ENCODE peak calls at places on chromosome 16, in ten cellular contexts. One of them, this sample, is unnamed.

GRCh38 chr16:2960183-2961010 is 3.7 kb upstream of the KREMEN2 start:
- DNase-seq in smooth muscle cell of the brain vasculature: no peak
- DNase-seq in AG04450: no peak
- DNase-seq in spleen: no peak
- DNase-seq in nephron progenitor cell: no peak
- DNase-seq in AG04449: no peak
- DNase-seq in H9: peak; percentile 27
- DNase-seq in aorta: no peak
- DNase-seq in T-helper 2 cell: no peak
- DNase-seq in kidney glomerular epithelial cell: no peak
- DNase-seq in this sample: no peak

GRCh38 chr16:67845291-67846062 is 1.3 kb upstream of the NUTF2 start:
- DNase-seq in kidney glomerular epithelial cell: no peak
- DNase-seq in spleen: no peak
- DNase-seq in T-helper 2 cell: no peak
- DNase-seq in smooth muscle cell of the brain vasculature: no peak
- DNase-seq in AG04450: no peak
- DNase-seq in aorta: no peak
- DNase-seq in AG04449: no peak
- DNase-seq in H9: no peak
- DNase-seq in nephron progenitor cell: no peak
- DNase-seq in this sample: no peak

GRCh38 chr16:70402916-70403659 is 35.8 kb downstream of the ST3GAL2 start:
- DNase-seq in H9: no peak
- DNase-seq in aorta: no peak
- DNase-seq in nephron progenitor cell: no peak
- DNase-seq in spleen: no peak
- DNase-seq in T-helper 2 cell: no peak
- DNase-seq in AG04450: no peak
- DNase-seq in AG04449: no peak
- DNase-seq in kidney glomerular epithelial cell: no peak
- DNase-seq in smooth muscle cell of the brain vasculature: no peak
- DNase-seq in this sample: no peak

GRCh38 chr16:2156025-2156848 is 655 bp downstream of the TRAF7 start:
- DNase-seq in nephron progenitor cell: peak; percentile 44
- DNase-seq in H9: no peak
- DNase-seq in kidney glomerular epithelial cell: peak; percentile 15
- DNase-seq in smooth muscle cell of the brain vasculature: no peak
- DNase-seq in T-helper 2 cell: no peak
- DNase-seq in spleen: peak; percentile 90
- DNase-seq in AG04450: no peak
- DNase-seq in aorta: peak; percentile 58
- DNase-seq in AG04449: no peak
- DNase-seq in this sample: no peak

GRCh38 chr16:1929105-1929504 is 10.9 kb upstream of the HS3ST6 start:
- DNase-seq in H9: no peak
- DNase-seq in aorta: no peak
- DNase-seq in T-helper 2 cell: no peak
- DNase-seq in spleen: no peak
- DNase-seq in kidney glomerular epithelial cell: no peak
- DNase-seq in AG04449: no peak
- DNase-seq in nephron progenitor cell: no peak
- DNase-seq in smooth muscle cell of the brain vasculature: no peak
- DNase-seq in AG04450: no peak
- DNase-seq in this sample: no peak

GRCh38 chr16:70736454-70737376 is 50.9 kb upstream of the MTSS2 start:
- DNase-seq in AG04449: no peak
- DNase-seq in kidney glomerular epithelial cell: no peak
- DNase-seq in nephron progenitor cell: no peak
- DNase-seq in smooth muscle cell of the brain vasculature: no peak
- DNase-seq in T-helper 2 cell: no peak
- DNase-seq in H9: no peak
- DNase-seq in AG04450: no peak
- DNase-seq in spleen: no peak
- DNase-seq in aorta: peak; percentile 48
- DNase-seq in this sample: no peak

GRCh38 chr16:88809068-88809675 is 2.6 kb downstream of the APRT start:
- DNase-seq in AG04449: no peak
- DNase-seq in AG04450: no peak
- DNase-seq in spleen: no peak
- DNase-seq in smooth muscle cell of the brain vasculature: no peak
- DNase-seq in kidney glomerular epithelial cell: no peak
- DNase-seq in nephron progenitor cell: no peak
- DNase-seq in H9: no peak
- DNase-seq in T-helper 2 cell: no peak
- DNase-seq in aorta: no peak
- DNase-seq in this sample: no peak

GRCh38 chr16:2924901-2925820 is 13.4 kb downstream of the FLYWCH1 start:
- DNase-seq in spleen: no peak
- DNase-seq in T-helper 2 cell: no peak
- DNase-seq in AG04450: no peak
- DNase-seq in aorta: no peak
- DNase-seq in nephron progenitor cell: peak; percentile 66
- DNase-seq in AG04449: no peak
- DNase-seq in H9: peak; percentile 86
- DNase-seq in smooth muscle cell of the brain vasculature: no peak
- DNase-seq in kidney glomerular epithelial cell: no peak
- DNase-seq in this sample: no peak

GRCh38 chr16:83972256-83973008 is 4.4 kb downstream of the NECAB2 start:
- DNase-seq in aorta: peak; percentile 12
- DNase-seq in AG04449: no peak
- DNase-seq in spleen: no peak
- DNase-seq in H9: no peak
- DNase-seq in T-helper 2 cell: no peak
- DNase-seq in kidney glomerular epithelial cell: no peak
- DNase-seq in AG04450: no peak
- DNase-seq in nephron progenitor cell: no peak
- DNase-seq in smooth muscle cell of the brain vasculature: no peak
- DNase-seq in this sample: peak; percentile 32

GRCh38 chr16:51407921-51408320 is 256.9 kb upstream of the SALL1 start:
- DNase-seq in AG04450: no peak
- DNase-seq in T-helper 2 cell: no peak
- DNase-seq in nephron progenitor cell: no peak
- DNase-seq in AG04449: no peak
- DNase-seq in H9: no peak
- DNase-seq in aorta: no peak
- DNase-seq in spleen: no peak
- DNase-seq in kidney glomerular epithelial cell: no peak
- DNase-seq in smooth muscle cell of the brain vasculature: no peak
- DNase-seq in this sample: no peak

GRCh38 chr16:84339766-84340165 is 28.6 kb upstream of the ATP2C2 start:
- DNase-seq in AG04449: no peak
- DNase-seq in kidney glomerular epithelial cell: no peak
- DNase-seq in H9: no peak
- DNase-seq in T-helper 2 cell: no peak
- DNase-seq in nephron progenitor cell: no peak
- DNase-seq in spleen: no peak
- DNase-seq in AG04450: no peak
- DNase-seq in smooth muscle cell of the brain vasculature: no peak
- DNase-seq in aorta: no peak
- DNase-seq in this sample: peak; percentile 53

GRCh38 chr16:56211471-56211944 is 20.2 kb downstream of the GNAO1 start:
- DNase-seq in AG04450: no peak
- DNase-seq in nephron progenitor cell: no peak
- DNase-seq in smooth muscle cell of the brain vasculature: no peak
- DNase-seq in kidney glomerular epithelial cell: no peak
- DNase-seq in spleen: no peak
- DNase-seq in H9: no peak
- DNase-seq in AG04449: no peak
- DNase-seq in aorta: peak; percentile 51
- DNase-seq in T-helper 2 cell: no peak
- DNase-seq in this sample: no peak

GRCh38 chr16:54425681-54426549 is 139.3 kb upstream of the IRX3 start:
- DNase-seq in AG04450: no peak
- DNase-seq in nephron progenitor cell: no peak
- DNase-seq in kidney glomerular epithelial cell: no peak
- DNase-seq in smooth muscle cell of the brain vasculature: no peak
- DNase-seq in aorta: no peak
- DNase-seq in AG04449: no peak
- DNase-seq in H9: no peak
- DNase-seq in spleen: no peak
- DNase-seq in T-helper 2 cell: no peak
- DNase-seq in this sample: no peak

GRCh38 chr16:88936008-88936912 is 40.7 kb downstream of the CBFA2T3 start:
- DNase-seq in H9: peak; percentile 42
- DNase-seq in T-helper 2 cell: no peak
- DNase-seq in AG04449: no peak
- DNase-seq in smooth muscle cell of the brain vasculature: no peak
- DNase-seq in AG04450: no peak
- DNase-seq in spleen: peak; percentile 91
- DNase-seq in kidney glomerular epithelial cell: no peak
- DNase-seq in aorta: peak; percentile 82
- DNase-seq in nephron progenitor cell: no peak
- DNase-seq in this sample: no peak

GRCh38 chr16:23863511-23864422 is 28.0 kb downstream of the PRKCB start:
- DNase-seq in aorta: no peak
- DNase-seq in nephron progenitor cell: no peak
- DNase-seq in AG04449: no peak
- DNase-seq in kidney glomerular epithelial cell: no peak
- DNase-seq in H9: no peak
- DNase-seq in smooth muscle cell of the brain vasculature: no peak
- DNase-seq in T-helper 2 cell: no peak
- DNase-seq in AG04450: no peak
- DNase-seq in spleen: no peak
- DNase-seq in this sample: no peak

This sample was measured in chondrocyte.